ENCODE peak calls at places on chromosomes 1 and 21, in ten cellular contexts. Y is aorta; K is Karpas-422; F is naive thymus-derived CD4-positive, alpha-beta T cell; E is A549; X is CD8-positive, alpha-beta memory T cell; M is fibroblast of lung; Q is PC-9; G is mucosa of descending colon; A is tibial artery. U is an unnamed sample.

GRCh38 chr1:164092603-164093353 is 466.2 kb upstream of the PBX1 start:
- DNase-seq in X (no peak), M (no peak), Q (no peak), Y (no peak), G (peak; percentile 21), F (no peak), E (no peak), K (peak; percentile 66), A (no peak), U (no peak)

GRCh38 chr1:77063118-77063517 is 156.1 kb downstream of the PIGK start:
- DNase-seq in F (no peak), Q (no peak), K (no peak), E (no peak), X (no peak), Y (no peak), M (no peak), G (no peak), A (no peak), U (no peak)

GRCh38 chr21:45302082-45303061 is 14.7 kb upstream of the POFUT2 start:
- DNase-seq in A (peak; percentile 77), E (no peak), K (no peak), G (peak; percentile 52), X (peak; percentile 66), F (peak; percentile 80), M (no peak), Q (no peak), Y (peak; percentile 55), U (no peak)

GRCh38 chr1:179283992-179284391 is 9.6 kb upstream of the SOAT1 start:
- DNase-seq in K (no peak), X (no peak), E (no peak), A (no peak), Q (no peak), Y (no peak), G (no peak), F (no peak), M (no peak), U (no peak)

GRCh38 chr1:84632975-84633427 is 57.3 kb downstream of the SSX2IP start:
- DNase-seq in Y (no peak), K (no peak), F (no peak), E (peak; percentile 70), A (no peak), X (no peak), G (peak; percentile 42), Q (peak; percentile 91), M (peak; percentile 84), U (no peak)

GRCh38 chr1:102858695-102859094 is 249.6 kb downstream of the COL11A1 start:
- DNase-seq in G (no peak), Y (no peak), Q (no peak), M (no peak), E (no peak), A (no peak), K (no peak), X (no peak), F (no peak), U (no peak)

GRCh38 chr1:108780937-108781574 is 34.6 kb downstream of the STXBP3 start:
- DNase-seq in M (no peak), E (no peak), F (no peak), Q (no peak), A (no peak), X (no peak), G (no peak), K (no peak), Y (no peak), U (no peak)

GRCh38 chr1:204563324-204563723 is 47.1 kb downstream of the MDM4 start:
- DNase-seq in X (no peak), G (no peak), Y (no peak), F (no peak), M (no peak), Q (no peak), E (no peak), A (no peak), K (no peak), U (no peak)

GRCh38 chr1:76254165-76255043 is 179.9 kb downstream of the ST6GALNAC3 start:
- DNase-seq in M (peak; percentile 74), X (no peak), A (no peak), G (no peak), Y (no peak), F (no peak), Q (no peak), K (no peak), E (no peak), U (no peak)

GRCh38 chr1:63255153-63255552 is 67.2 kb upstream of the FOXD3 start:
- DNase-seq in Y (no peak), A (no peak), K (no peak), F (no peak), G (no peak), X (no peak), Q (no peak), E (no peak), M (no peak), U (no peak)

GRCh38 chr1:6245869-6246496 is 2.0 kb downstream of the HES3 start:
- DNase-seq in X (peak; percentile 34), K (peak; percentile 88), G (peak; percentile 68), F (no peak), M (no peak), Q (no peak), E (peak; percentile 55), Y (no peak), A (no peak), U (peak; percentile 94)

GRCh38 chr1:67750690-67751052 is 65.7 kb downstream of the GADD45A start:
- DNase-seq in E (no peak), G (no peak), K (no peak), M (no peak), X (no peak), Y (no peak), F (no peak), Q (no peak), A (no peak), U (no peak)

GRCh38 chr1:160550572-160551034 is 27.5 kb upstream of the SLAMF6 start:
- DNase-seq in Y (peak; percentile 59), F (peak; percentile 25), E (no peak), K (peak; percentile 78), A (no peak), X (peak; percentile 39), Q (no peak), M (no peak), G (peak; percentile 41), U (peak; percentile 13)
- H3K4me1 ChIP-seq in Y (no peaks in the 10 kb centered on the region), F (peaks cover 2% of the 10 kb centered on the region), E (no peaks in the 10 kb centered on the region), K (peaks cover 61% of the 10 kb centered on the region), A (no peaks in the 10 kb centered on the region), X (peaks cover 6% of the 10 kb centered on the region), Q (no peaks in the 10 kb centered on the region), M (no peaks in the 10 kb centered on the region), G (no peaks in the 10 kb centered on the region), U (no peaks in the 10 kb centered on the region)

DNA sequence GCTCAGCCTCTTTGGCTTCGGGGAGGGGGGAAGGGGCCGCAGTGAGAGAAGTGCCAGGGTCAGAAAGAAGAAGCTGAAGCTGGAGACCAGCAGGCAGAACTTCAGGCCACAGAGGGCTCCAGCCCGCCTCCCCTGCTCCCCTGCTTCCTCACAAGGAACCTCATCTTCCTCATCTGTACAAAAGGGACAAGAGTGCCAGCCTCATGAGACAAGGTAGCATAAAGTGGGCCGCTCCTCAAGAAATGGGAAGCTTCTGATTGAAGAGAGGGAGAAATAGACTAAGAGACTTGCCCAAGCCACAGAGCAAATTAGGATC is 39.7 kb downstream of the AHDC1 start:
- DNase-seq in X (no peak), Q (no peak), M (no peak), F (no peak), K (no peak), E (no peak), G (no peak), Y (no peak), A (no peak), U (no peak)
- H3K4me1 ChIP-seq in X (peaks cover 26% of the 10 kb centered on the region), Q (peaks cover 36% of the 10 kb centered on the region), M (peaks cover 78% of the 10 kb centered on the region), F (peaks cover 7% of the 10 kb centered on the region), K (peaks cover 10% of the 10 kb centered on the region), E (peaks cover 82% of the 10 kb centered on the region), G (peaks cover 48% of the 10 kb centered on the region), Y (peaks cover 4% of the 10 kb centered on the region), A (peaks cover 29% of the 10 kb centered on the region), U (peaks cover 87% of the 10 kb centered on the region)

GRCh38 chr1:237428809-237429208 is 386.8 kb downstream of the RYR2 start:
- DNase-seq in M (no peak), Y (no peak), A (no peak), E (no peak), K (no peak), Q (no peak), X (no peak), G (no peak), F (no peak), U (no peak)
- H3K4me1 ChIP-seq in M (no peaks in the 10 kb centered on the region), Y (no peaks in the 10 kb centered on the region), A (no peaks in the 10 kb centered on the region), E (no peaks in the 10 kb centered on the region), K (no peaks in the 10 kb centered on the region), Q (no peaks in the 10 kb centered on the region), X (no peaks in the 10 kb centered on the region), G (no peaks in the 10 kb centered on the region), F (no peaks in the 10 kb centered on the region), U (no peaks in the 10 kb centered on the region)

GRCh38 chr1:184534690-184535089 is 147.9 kb downstream of the C1orf21 start:
- DNase-seq in Q (no peak), K (no peak), G (peak; percentile 20), A (no peak), M (no peak), Y (no peak), F (no peak), X (no peak), E (no peak), U (no peak)

GRCh38 chr1:184533049-184533448 is 146.2 kb downstream of the C1orf21 start:
- DNase-seq in A (no peak), M (no peak), G (peak; percentile 15), X (no peak), Y (no peak), K (peak; percentile 49), Q (no peak), F (no peak), E (no peak), U (no peak)

GRCh38 chr1:184535191-184535970 is 148.6 kb downstream of the C1orf21 start:
- DNase-seq in E (no peak), A (no peak), F (no peak), X (no peak), G (no peak), Y (no peak), K (no peak), M (peak; percentile 8), Q (no peak), U (no peak)

GRCh38 chr1:184532199-184532598 is 145.4 kb downstream of the C1orf21 start:
- DNase-seq in X (no peak), Y (no peak), F (no peak), E (no peak), M (no peak), Q (no peak), A (no peak), K (no peak), G (no peak), U (no peak)

GRCh38 chr1:184533915-184534314 is 147.1 kb downstream of the C1orf21 start:
- DNase-seq in K (no peak), Y (no peak), A (no peak), F (no peak), Q (no peak), X (no peak), G (no peak), M (no peak), E (no peak), U (no peak)
- H3K4me1 ChIP-seq in K (no peaks in the 10 kb centered on the region), Y (peaks cover 4% of the 10 kb centered on the region), A (no peaks in the 10 kb centered on the region), F (no peaks in the 10 kb centered on the region), Q (no peaks in the 10 kb centered on the region), X (no peaks in the 10 kb centered on the region), G (no peaks in the 10 kb centered on the region), M (peaks cover 5% of the 10 kb centered on the region), E (no peaks in the 10 kb centered on the region), U (no peaks in the 10 kb centered on the region)

GRCh38 chr1:30407030-30407861 is 316.1 kb downstream of the MATN1 start:
- DNase-seq in K (no peak), X (no peak), Q (no peak), E (no peak), A (peak; percentile 50), M (peak; percentile 20), Y (peak; percentile 26), F (no peak), G (no peak), U (peak; percentile 11)
- H3K4me1 ChIP-seq in K (peaks cover 10% of the 10 kb centered on the region), X (no peaks in the 10 kb centered on the region), Q (no peaks in the 10 kb centered on the region), E (no peaks in the 10 kb centered on the region), A (no peaks in the 10 kb centered on the region), M (no peaks in the 10 kb centered on the region), Y (no peaks in the 10 kb centered on the region), F (no peaks in the 10 kb centered on the region), G (no peaks in the 10 kb centered on the region), U (peaks cover 7% of the 10 kb centered on the region)

U was measured in neural progenitor cell.